ENCODE peak calls at places on chromosomes 12 and 14, in ten cellular contexts. One of them, this sample, is unnamed.
A peak's percentile ranks its signal among the peaks of the same experiment; 100 is the strongest.

GRCh38 chr12:55938826-55939501 is 8.0 kb downstream of the DGKA start:
- DNase-seq in stomach: no peak
- DNase-seq in kidney: no peak
- DNase-seq in tibial artery: no peak
- DNase-seq in A673: no peak
- DNase-seq in H9: no peak
- DNase-seq in neuronal stem cell: no peak
- DNase-seq in heart right ventricle: no peak
- DNase-seq in cardiac muscle cell: no peak
- DNase-seq in aorta: no peak
- DNase-seq in this sample: no peak

GRCh38 chr14:93329965-93330608 is 2.7 kb downstream of the BTBD7 start:
- DNase-seq in stomach: no peak
- DNase-seq in kidney: no peak
- DNase-seq in tibial artery: no peak
- DNase-seq in A673: no peak
- DNase-seq in H9: no peak
- DNase-seq in neuronal stem cell: no peak
- DNase-seq in heart right ventricle: no peak
- DNase-seq in cardiac muscle cell: no peak
- DNase-seq in aorta: no peak
- DNase-seq in this sample: no peak

GRCh38 chr12:108021129-108021528 is 108.0 kb upstream of the WSCD2 start:
- DNase-seq in stomach: no peak
- DNase-seq in kidney: no peak
- DNase-seq in tibial artery: no peak
- DNase-seq in A673: no peak
- DNase-seq in H9: peak; percentile 8
- DNase-seq in neuronal stem cell: no peak
- DNase-seq in heart right ventricle: no peak
- DNase-seq in cardiac muscle cell: no peak
- DNase-seq in aorta: no peak
- DNase-seq in this sample: no peak

GRCh38 chr14:49975799-49976198 is 82.9 kb downstream of the ARF6 start:
- DNase-seq in stomach: no peak
- DNase-seq in kidney: no peak
- DNase-seq in tibial artery: no peak
- DNase-seq in A673: no peak
- DNase-seq in H9: no peak
- DNase-seq in neuronal stem cell: no peak
- DNase-seq in heart right ventricle: no peak
- DNase-seq in cardiac muscle cell: no peak
- DNase-seq in aorta: no peak
- DNase-seq in this sample: no peak

GRCh38 chr14:100419856-100420255 is 96.7 kb downstream of the SLC25A47 start:
- DNase-seq in stomach: no peak
- DNase-seq in kidney: no peak
- DNase-seq in tibial artery: no peak
- DNase-seq in A673: peak; percentile 30
- DNase-seq in H9: peak; percentile 57
- DNase-seq in neuronal stem cell: no peak
- DNase-seq in heart right ventricle: no peak
- DNase-seq in cardiac muscle cell: no peak
- DNase-seq in aorta: no peak
- DNase-seq in this sample: no peak

GRCh38 chr12:131684015-131684725 is 26.7 kb upstream of the SFSWAP start:
- DNase-seq in stomach: no peak
- DNase-seq in kidney: peak; percentile 54
- DNase-seq in tibial artery: no peak
- DNase-seq in A673: no peak
- DNase-seq in H9: no peak
- DNase-seq in neuronal stem cell: no peak
- DNase-seq in heart right ventricle: no peak
- DNase-seq in cardiac muscle cell: no peak
- DNase-seq in aorta: peak; percentile 24
- DNase-seq in this sample: no peak

GRCh38 chr14:32711103-32711680 is 227.5 kb upstream of the NPAS3 start:
- DNase-seq in stomach: no peak
- DNase-seq in kidney: no peak
- DNase-seq in tibial artery: no peak
- DNase-seq in A673: peak; percentile 83
- DNase-seq in H9: peak; percentile 25
- DNase-seq in neuronal stem cell: peak; percentile 39
- DNase-seq in heart right ventricle: peak; percentile 32
- DNase-seq in cardiac muscle cell: peak; percentile 69
- DNase-seq in aorta: no peak
- DNase-seq in this sample: no peak

GRCh38 chr12:57864382-57864781 is 17.9 kb upstream of the CTDSP2 start:
- DNase-seq in stomach: no peak
- DNase-seq in kidney: no peak
- DNase-seq in tibial artery: no peak
- DNase-seq in A673: peak; percentile 29
- DNase-seq in H9: peak; percentile 72
- DNase-seq in neuronal stem cell: no peak
- DNase-seq in heart right ventricle: no peak
- DNase-seq in cardiac muscle cell: no peak
- DNase-seq in aorta: no peak
- DNase-seq in this sample: no peak

GRCh38 chr14:99158646-99159165 is 113.3 kb downstream of the BCL11B start:
- DNase-seq in stomach: peak; percentile 24
- DNase-seq in kidney: no peak
- DNase-seq in tibial artery: no peak
- DNase-seq in A673: no peak
- DNase-seq in H9: peak; percentile 18
- DNase-seq in neuronal stem cell: no peak
- DNase-seq in heart right ventricle: no peak
- DNase-seq in cardiac muscle cell: no peak
- DNase-seq in aorta: no peak
- DNase-seq in this sample: no peak

GRCh38 chr12:67286257-67286656 is 17.1 kb downstream of the CAND1 start:
- DNase-seq in stomach: no peak
- DNase-seq in kidney: no peak
- DNase-seq in tibial artery: no peak
- DNase-seq in A673: no peak
- DNase-seq in H9: no peak
- DNase-seq in neuronal stem cell: no peak
- DNase-seq in heart right ventricle: no peak
- DNase-seq in cardiac muscle cell: no peak
- DNase-seq in aorta: no peak
- DNase-seq in this sample: no peak

GRCh38 chr14:52961060-52961639 is 10.3 kb upstream of the FERMT2 start:
- DNase-seq in stomach: peak; percentile 62
- DNase-seq in kidney: no peak
- DNase-seq in tibial artery: peak; percentile 49
- DNase-seq in A673: peak; percentile 79
- DNase-seq in H9: peak; percentile 78
- DNase-seq in neuronal stem cell: no peak
- DNase-seq in heart right ventricle: peak; percentile 65
- DNase-seq in cardiac muscle cell: peak; percentile 82
- DNase-seq in aorta: no peak
- DNase-seq in this sample: peak; percentile 53

GRCh38 chr12:131283191-131283861 is 329.6 kb downstream of the ADGRD1 start:
- DNase-seq in stomach: no peak
- DNase-seq in kidney: no peak
- DNase-seq in tibial artery: no peak
- DNase-seq in A673: no peak
- DNase-seq in H9: no peak
- DNase-seq in neuronal stem cell: no peak
- DNase-seq in heart right ventricle: no peak
- DNase-seq in cardiac muscle cell: no peak
- DNase-seq in aorta: peak; percentile 21
- DNase-seq in this sample: no peak

GRCh38 chr14:37021406-37021805 is 151.0 kb downstream of the SLC25A21 start:
- DNase-seq in stomach: no peak
- DNase-seq in kidney: no peak
- DNase-seq in tibial artery: no peak
- DNase-seq in A673: peak; percentile 65
- DNase-seq in H9: no peak
- DNase-seq in neuronal stem cell: no peak
- DNase-seq in heart right ventricle: no peak
- DNase-seq in cardiac muscle cell: no peak
- DNase-seq in aorta: no peak
- DNase-seq in this sample: no peak
- H3K4me1 ChIP-seq in stomach: no peaks in the 10 kb centered on the region
- H3K4me1 ChIP-seq in kidney: no peaks in the 10 kb centered on the region
- H3K4me1 ChIP-seq in tibial artery: no peaks in the 10 kb centered on the region
- H3K4me1 ChIP-seq in A673: peaks cover 40% of the 10 kb centered on the region
- H3K4me1 ChIP-seq in H9: no peaks in the 10 kb centered on the region
- H3K4me1 ChIP-seq in neuronal stem cell: no peaks in the 10 kb centered on the region
- H3K4me1 ChIP-seq in heart right ventricle: no peaks in the 10 kb centered on the region
- H3K4me1 ChIP-seq in cardiac muscle cell: peaks cover 6% of the 10 kb centered on the region
- H3K4me1 ChIP-seq in aorta: no peaks in the 10 kb centered on the region
- H3K4me1 ChIP-seq in this sample: no peaks in the 10 kb centered on the region

GRCh38 chr14:105531088-105531957 is 4.9 kb downstream of the TMEM121 start:
- DNase-seq in stomach: no peak
- DNase-seq in kidney: no peak
- DNase-seq in tibial artery: no peak
- DNase-seq in A673: no peak
- DNase-seq in H9: no peak
- DNase-seq in neuronal stem cell: no peak
- DNase-seq in heart right ventricle: no peak
- DNase-seq in cardiac muscle cell: no peak
- DNase-seq in aorta: no peak
- DNase-seq in this sample: peak; percentile 79

GRCh38 chr14:105530446-105531087 is 4.2 kb downstream of the TMEM121 start:
- DNase-seq in stomach: no peak
- DNase-seq in kidney: no peak
- DNase-seq in tibial artery: no peak
- DNase-seq in A673: no peak
- DNase-seq in H9: no peak
- DNase-seq in neuronal stem cell: no peak
- DNase-seq in heart right ventricle: no peak
- DNase-seq in cardiac muscle cell: no peak
- DNase-seq in aorta: no peak
- DNase-seq in this sample: no peak

GRCh38 chr14:105532735-105533141 is 6.4 kb downstream of the TMEM121 start:
- DNase-seq in stomach: no peak
- DNase-seq in kidney: no peak
- DNase-seq in tibial artery: no peak
- DNase-seq in A673: peak; percentile 32
- DNase-seq in H9: no peak
- DNase-seq in neuronal stem cell: no peak
- DNase-seq in heart right ventricle: no peak
- DNase-seq in cardiac muscle cell: no peak
- DNase-seq in aorta: no peak
- DNase-seq in this sample: no peak

GRCh38 chr14:105533391-105533790 is 7.0 kb downstream of the TMEM121 start:
- DNase-seq in stomach: no peak
- DNase-seq in kidney: no peak
- DNase-seq in tibial artery: no peak
- DNase-seq in A673: no peak
- DNase-seq in H9: no peak
- DNase-seq in neuronal stem cell: no peak
- DNase-seq in heart right ventricle: no peak
- DNase-seq in cardiac muscle cell: no peak
- DNase-seq in aorta: no peak
- DNase-seq in this sample: no peak

DNA sequence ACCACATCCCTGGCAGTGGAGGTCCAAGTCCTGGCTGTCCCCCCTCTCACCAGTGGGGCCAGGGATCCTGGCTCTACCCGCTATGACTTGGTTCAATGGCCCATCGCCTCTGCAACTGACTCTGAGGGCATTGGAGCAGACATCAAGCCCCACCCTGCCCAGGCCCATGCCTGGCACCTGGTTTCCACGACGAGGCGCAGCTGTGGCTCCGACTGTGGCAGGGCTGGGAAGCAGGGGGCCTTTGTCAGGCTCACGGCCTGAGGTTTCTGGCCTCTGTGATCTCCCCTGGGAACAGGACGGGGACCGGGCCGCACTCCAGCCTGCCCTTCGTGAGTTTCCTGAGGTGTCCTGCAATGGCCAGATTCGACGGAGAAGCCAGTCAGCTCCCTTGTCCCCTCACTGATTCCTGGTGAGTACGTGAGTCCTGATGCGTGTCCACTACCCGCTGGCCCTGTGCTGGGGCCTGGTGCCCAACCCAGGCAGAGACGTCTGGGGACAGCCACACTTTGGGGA is 5.8 kb downstream of the TMEM121 start:
- DNase-seq in stomach: no peak
- DNase-seq in kidney: no peak
- DNase-seq in tibial artery: no peak
- DNase-seq in A673: no peak
- DNase-seq in H9: no peak
- DNase-seq in neuronal stem cell: no peak
- DNase-seq in heart right ventricle: no peak
- DNase-seq in cardiac muscle cell: no peak
- DNase-seq in aorta: no peak
- DNase-seq in this sample: peak; percentile 77
- H3K4me1 ChIP-seq in stomach: peaks cover 27% of the 10 kb centered on the region
- H3K4me1 ChIP-seq in kidney: no peaks in the 10 kb centered on the region
- H3K4me1 ChIP-seq in tibial artery: no peaks in the 10 kb centered on the region
- H3K4me1 ChIP-seq in A673: peaks cover 11% of the 10 kb centered on the region
- H3K4me1 ChIP-seq in H9: no peaks in the 10 kb centered on the region
- H3K4me1 ChIP-seq in neuronal stem cell: peaks cover 4% of the 10 kb centered on the region
- H3K4me1 ChIP-seq in heart right ventricle: peaks cover 12% of the 10 kb centered on the region
- H3K4me1 ChIP-seq in cardiac muscle cell: no peaks in the 10 kb centered on the region
- H3K4me1 ChIP-seq in aorta: no peaks in the 10 kb centered on the region
- H3K4me1 ChIP-seq in this sample: peaks cover 29% of the 10 kb centered on the region

GRCh38 chr14:95310635-95311380 is 8.9 kb downstream of the CLMN start:
- DNase-seq in stomach: no peak
- DNase-seq in kidney: no peak
- DNase-seq in tibial artery: no peak
- DNase-seq in A673: no peak
- DNase-seq in H9: no peak
- DNase-seq in neuronal stem cell: no peak
- DNase-seq in heart right ventricle: no peak
- DNase-seq in cardiac muscle cell: no peak
- DNase-seq in aorta: no peak
- DNase-seq in this sample: no peak
- H3K4me1 ChIP-seq in stomach: peaks cover 20% of the 10 kb centered on the region
- H3K4me1 ChIP-seq in kidney: peaks cover 63% of the 10 kb centered on the region
- H3K4me1 ChIP-seq in tibial artery: no peaks in the 10 kb centered on the region
- H3K4me1 ChIP-seq in A673: peaks cover 5% of the 10 kb centered on the region
- H3K4me1 ChIP-seq in H9: no peaks in the 10 kb centered on the region
- H3K4me1 ChIP-seq in neuronal stem cell: no peaks in the 10 kb centered on the region
- H3K4me1 ChIP-seq in heart right ventricle: no peaks in the 10 kb centered on the region
- H3K4me1 ChIP-seq in cardiac muscle cell: peaks cover 13% of the 10 kb centered on the region
- H3K4me1 ChIP-seq in aorta: no peaks in the 10 kb centered on the region
- H3K4me1 ChIP-seq in this sample: peaks cover 34% of the 10 kb centered on the region

GRCh38 chr12:69243099-69244084 is 4.0 kb downstream of the CPSF6 start:
- DNase-seq in stomach: no peak
- DNase-seq in kidney: no peak
- DNase-seq in tibial artery: no peak
- DNase-seq in A673: no peak
- DNase-seq in H9: no peak
- DNase-seq in neuronal stem cell: no peak
- DNase-seq in heart right ventricle: no peak
- DNase-seq in cardiac muscle cell: no peak
- DNase-seq in aorta: no peak
- DNase-seq in this sample: no peak

GRCh38 chr12:69252033-69252432 is 12.7 kb downstream of the CPSF6 start:
- DNase-seq in stomach: no peak
- DNase-seq in kidney: no peak
- DNase-seq in tibial artery: no peak
- DNase-seq in A673: no peak
- DNase-seq in H9: no peak
- DNase-seq in neuronal stem cell: no peak
- DNase-seq in heart right ventricle: no peak
- DNase-seq in cardiac muscle cell: no peak
- DNase-seq in aorta: no peak
- DNase-seq in this sample: no peak

GRCh38 chr12:69241444-69242092 is 2.2 kb downstream of the CPSF6 start:
- DNase-seq in stomach: no peak
- DNase-seq in kidney: no peak
- DNase-seq in tibial artery: no peak
- DNase-seq in A673: peak; percentile 25
- DNase-seq in H9: no peak
- DNase-seq in neuronal stem cell: no peak
- DNase-seq in heart right ventricle: no peak
- DNase-seq in cardiac muscle cell: no peak
- DNase-seq in aorta: no peak
- DNase-seq in this sample: no peak

GRCh38 chr12:69247253-69248018 is 8.1 kb downstream of the CPSF6 start:
- DNase-seq in stomach: no peak
- DNase-seq in kidney: no peak
- DNase-seq in tibial artery: no peak
- DNase-seq in A673: no peak
- DNase-seq in H9: no peak
- DNase-seq in neuronal stem cell: no peak
- DNase-seq in heart right ventricle: no peak
- DNase-seq in cardiac muscle cell: no peak
- DNase-seq in aorta: no peak
- DNase-seq in this sample: no peak
- H3K4me1 ChIP-seq in stomach: peaks cover 20% of the 10 kb centered on the region
- H3K4me1 ChIP-seq in kidney: no peaks in the 10 kb centered on the region
- H3K4me1 ChIP-seq in tibial artery: no peaks in the 10 kb centered on the region
- H3K4me1 ChIP-seq in A673: peaks cover 28% of the 10 kb centered on the region
- H3K4me1 ChIP-seq in H9: peaks cover 5% of the 10 kb centered on the region
- H3K4me1 ChIP-seq in neuronal stem cell: peaks cover 4% of the 10 kb centered on the region
- H3K4me1 ChIP-seq in heart right ventricle: peaks cover 10% of the 10 kb centered on the region
- H3K4me1 ChIP-seq in cardiac muscle cell: peaks cover 26% of the 10 kb centered on the region
- H3K4me1 ChIP-seq in aorta: no peaks in the 10 kb centered on the region
- H3K4me1 ChIP-seq in this sample: peaks cover 47% of the 10 kb centered on the region

This sample was measured in upper lobe of left lung.